ENCODE peak calls at places on chromosomes 4 and X, in seven cellular contexts. J, T, W, S, B, X and N are unnamed samples.

GRCh38 chr4:6965329-6965728 is 55.7 kb downstream of the TBC1D14 start:
- DNase-seq in B (no peak), S (no peak), J (no peak), X (no peak), W (no peak), T (no peak), N (no peak)

GRCh38 chr4:152014280-152014679 is 253.5 kb upstream of the GATB start:
- DNase-seq in X (no peak), W (no peak), J (no peak), B (no peak), T (no peak), S (no peak), N (no peak)

GRCh38 chr4:138839574-138839973 is 176.0 kb upstream of the NOCT start:
- DNase-seq in S (no peak), W (no peak), T (no peak), J (no peak), X (no peak), B (no peak), N (no peak)

GRCh38 chr4:35711127-35711526 is 533.2 kb downstream of the ARAP2 start:
- DNase-seq in J (no peak), X (no peak), T (no peak), S (no peak), B (no peak), W (no peak), N (no peak)

GRCh38 chr4:7194251-7195137 is 2.2 kb downstream of the SORCS2 start:
- DNase-seq in B (peak), S (no peak), W (peak), X (peak), J (no peak), T (peak), N (no peak)

GRCh38 chr4:136831553-136831952 is 700.7 kb downstream of the PCDH18 start:
- DNase-seq in X (no peak), W (peak), S (no peak), J (no peak), B (no peak), T (no peak), N (no peak)

GRCh38 chr4:129344058-129344457 is 248.1 kb downstream of the C4orf33 start:
- DNase-seq in S (no peak), W (peak), J (no peak), T (no peak), B (peak), X (peak), N (no peak)

GRCh38 chrX:51098046-51098445 is 187.5 kb downstream of the BMP15 start:
- DNase-seq in W (no peak), B (no peak), T (no peak), S (no peak), X (no peak), J (no peak), N (no peak)

GRCh38 chr4:62914758-62915157 is 1494.5 kb downstream of the TECRL start:
- DNase-seq in S (no peak), X (no peak), J (no peak), W (no peak), T (no peak), B (no peak), N (no peak)

GRCh38 chr4:125316391-125316780 is 1.6 kb downstream of the FAT4 start:
- DNase-seq in T (peak), B (no peak), S (peak), J (no peak), W (peak), X (peak), N (peak)

GRCh38 chr4:102623622-102624021 is 122.5 kb downstream of the NFKB1 start:
- DNase-seq in T (no peak), B (peak), W (peak), X (peak), S (no peak), J (peak), N (no peak)

GRCh38 chr4:78557841-78558240 is 6.3 kb downstream of the ANXA3 start:
- DNase-seq in B (no peak), X (no peak), W (no peak), J (no peak), S (no peak), T (no peak), N (no peak)

GRCh38 chr4:146469053-146469452 is 52.7 kb downstream of the SLC10A7 start:
- DNase-seq in S (no peak), T (no peak), B (no peak), W (no peak), X (no peak), J (no peak), N (no peak)

GRCh38 chrX:154836163-154836562 is 1.7 kb upstream of the SMIM9 start:
- DNase-seq in S (no peak), J (no peak), X (no peak), B (no peak), W (no peak), T (no peak), N (no peak)

GRCh38 chr4:65007841-65008439 is 598.7 kb upstream of the TECRL start:
- DNase-seq in J (no peak), T (no peak), B (peak), X (peak), W (peak), S (no peak), N (peak)

GRCh38 chrX:135384161-135384836 is 37.4 kb upstream of the SMIM10L2A start:
- DNase-seq in B (no peak), W (no peak), J (no peak), T (no peak), S (no peak), X (no peak), N (no peak)

GRCh38 chr4:84877051-84877833 is 89.2 kb downstream of the WDFY3 start:
- DNase-seq in S (no peak), X (no peak), W (peak), T (peak), B (no peak), J (no peak), N (no peak)

GRCh38 chr4:38804654-38805295 is at the start of gene TLR1:
- DNase-seq in B (peak), S (no peak), X (peak), T (no peak), W (peak), J (no peak), N (no peak)

GRCh38 chrX:133325422-133325821 is 89.9 kb downstream of the GPC4 start:
- DNase-seq in J (no peak), T (no peak), S (no peak), X (no peak), W (no peak), B (no peak), N (no peak)

GRCh38 chr4:36304138-36304681 is 22.8 kb downstream of the DTHD1 start:
- DNase-seq in B (no peak), W (no peak), J (no peak), S (no peak), X (no peak), T (no peak), N (no peak)

GRCh38 chrX:106957856-106958255 is 37.7 kb downstream of the CLDN2 start:
- DNase-seq in T (no peak), B (no peak), S (no peak), X (no peak), W (no peak), J (no peak), N (no peak)

GRCh38 chr4:61214680-61215079 is 14.6 kb downstream of the ADGRL3 start:
- DNase-seq in J (no peak), B (no peak), W (no peak), T (no peak), X (no peak), S (no peak), N (no peak)

GRCh38 chrX:153340111-153340510 is 6.2 kb downstream of the ZNF275 start:
- DNase-seq in W (no peak), T (no peak), S (no peak), J (no peak), X (no peak), B (no peak), N (no peak)

GRCh38 chr4:132709024-132709423 is 440.1 kb upstream of the PCDH10 start:
- DNase-seq in J (no peak), B (no peak), T (no peak), S (no peak), W (no peak), X (no peak), N (no peak)

GRCh38 chrX:153395613-153396319 is 5.4 kb downstream of the PNMA6E start:
- DNase-seq in W (no peak), S (no peak), B (no peak), X (no peak), J (no peak), T (no peak), N (no peak)

GRCh38 chr4:165203541-165204461 is 3.6 kb upstream of the KLHL2 start:
- DNase-seq in J (no peak), T (no peak), W (no peak), S (no peak), X (no peak), B (no peak), N (no peak)

GRCh38 chr4:101599620-101600019 is 190.9 kb upstream of the BANK1 start:
- DNase-seq in W (peak), S (no peak), X (no peak), J (no peak), B (no peak), T (no peak), N (no peak)

GRCh38 chr4:126627255-126627654 is 1005.5 kb upstream of the INTU start:
- DNase-seq in T (peak), J (no peak), S (no peak), W (peak), X (peak), B (no peak), N (no peak)

GRCh38 chrX:23570674-23571343 is 96.5 kb upstream of the PRDX4 start:
- DNase-seq in T (no peak), W (no peak), J (no peak), X (no peak), S (no peak), B (no peak), N (no peak)

GRCh38 chrX:526295-527224 is 104.0 kb upstream of the SHOX start:
- DNase-seq in X (no peak), J (no peak), T (no peak), S (no peak), B (no peak), W (no peak), N (no peak)

GRCh38 chrX:39935414-39936064 is 162.2 kb downstream of the BCOR start:
- DNase-seq in X (peak), J (no peak), B (no peak), T (no peak), S (no peak), W (no peak), N (no peak)
- TF ChIP-seq CTCF in X (no peak), J (no peak), B (no peak), T (no peak), S (no peak), W (no peak), N (no peak)

GRCh38 chrX:17359500-17359899 is 15.5 kb upstream of the NHS start:
- DNase-seq in S (no peak), T (no peak), X (no peak), B (no peak), J (no peak), W (peak), N (no peak)

GRCh38 chrX:17355976-17356375 is 19.0 kb upstream of the NHS start:
- DNase-seq in T (no peak), J (no peak), X (no peak), B (no peak), S (no peak), W (no peak), N (no peak)

DNA sequence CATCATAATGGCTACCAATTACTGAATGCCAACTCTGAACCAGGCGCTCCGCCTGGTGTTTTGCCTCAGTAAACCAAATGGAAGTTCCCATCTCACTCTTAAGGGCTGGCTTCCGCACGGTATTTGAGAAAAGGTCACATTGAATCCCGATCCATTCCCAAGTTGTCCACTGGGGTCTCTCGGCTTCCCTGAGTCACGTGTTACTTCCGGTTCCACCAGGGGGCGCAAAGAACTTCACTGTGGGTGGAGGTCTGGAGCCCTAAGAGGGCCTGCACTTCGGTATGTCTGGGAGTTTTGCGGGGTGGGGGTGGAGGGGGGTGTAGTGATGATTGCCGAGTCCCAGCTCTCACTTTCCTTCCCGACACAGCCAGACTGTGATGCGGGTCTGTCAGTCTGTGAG is 13.4 kb upstream of the NHS start:
- DNase-seq in B (peak), T (peak), J (no peak), S (no peak), W (no peak), X (peak), N (no peak)
- TF ChIP-seq CTCF in B (peak), T (peak), J (peak), S (peak), W (no peak), X (peak), N (peak)

DNA sequence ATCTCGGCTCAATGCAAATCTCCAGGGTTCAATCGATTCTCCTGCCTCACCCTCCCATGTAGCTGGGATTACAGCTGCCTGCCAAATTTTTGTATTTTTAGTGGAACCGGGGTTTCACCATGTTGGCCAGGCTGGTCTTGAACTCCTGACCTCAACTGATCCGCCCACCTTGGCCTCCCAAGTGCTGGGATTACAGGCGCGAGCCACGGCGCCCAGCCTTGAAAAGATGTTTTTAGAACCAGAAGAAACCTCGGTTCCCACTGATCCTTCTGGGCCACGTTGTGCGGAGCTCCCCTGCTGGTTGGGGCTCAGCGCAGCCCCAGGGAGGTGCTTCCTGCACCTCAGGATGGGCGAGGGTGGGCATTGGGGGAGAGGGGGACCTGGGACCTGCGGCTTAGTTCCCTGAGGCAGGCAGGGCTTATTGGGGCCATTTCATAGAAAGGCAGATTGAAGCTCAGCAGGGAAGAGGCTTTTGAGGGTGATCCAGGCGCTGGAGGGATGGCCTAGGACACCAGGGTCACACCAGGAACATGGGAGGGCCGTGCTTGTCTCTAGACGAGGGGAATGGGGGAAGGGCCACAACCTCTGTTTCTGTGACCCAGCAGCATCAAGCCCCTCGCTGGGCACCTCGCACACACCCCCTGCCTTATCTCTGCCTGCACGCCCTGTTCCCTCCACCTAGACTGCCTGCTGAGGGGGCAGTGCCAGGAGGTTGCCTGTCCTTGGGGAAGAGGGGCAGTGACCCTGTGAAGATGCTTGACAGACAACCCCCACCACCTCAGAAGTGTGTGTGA is 6.3 kb upstream of the ADD1 start:
- DNase-seq in W (no peak), B (no peak), X (peak), T (no peak), S (no peak), J (no peak), N (no peak)
- TF ChIP-seq CTCF in W (no peak), B (no peak), X (no peak), T (no peak), S (no peak), J (no peak), N (no peak)

DNA sequence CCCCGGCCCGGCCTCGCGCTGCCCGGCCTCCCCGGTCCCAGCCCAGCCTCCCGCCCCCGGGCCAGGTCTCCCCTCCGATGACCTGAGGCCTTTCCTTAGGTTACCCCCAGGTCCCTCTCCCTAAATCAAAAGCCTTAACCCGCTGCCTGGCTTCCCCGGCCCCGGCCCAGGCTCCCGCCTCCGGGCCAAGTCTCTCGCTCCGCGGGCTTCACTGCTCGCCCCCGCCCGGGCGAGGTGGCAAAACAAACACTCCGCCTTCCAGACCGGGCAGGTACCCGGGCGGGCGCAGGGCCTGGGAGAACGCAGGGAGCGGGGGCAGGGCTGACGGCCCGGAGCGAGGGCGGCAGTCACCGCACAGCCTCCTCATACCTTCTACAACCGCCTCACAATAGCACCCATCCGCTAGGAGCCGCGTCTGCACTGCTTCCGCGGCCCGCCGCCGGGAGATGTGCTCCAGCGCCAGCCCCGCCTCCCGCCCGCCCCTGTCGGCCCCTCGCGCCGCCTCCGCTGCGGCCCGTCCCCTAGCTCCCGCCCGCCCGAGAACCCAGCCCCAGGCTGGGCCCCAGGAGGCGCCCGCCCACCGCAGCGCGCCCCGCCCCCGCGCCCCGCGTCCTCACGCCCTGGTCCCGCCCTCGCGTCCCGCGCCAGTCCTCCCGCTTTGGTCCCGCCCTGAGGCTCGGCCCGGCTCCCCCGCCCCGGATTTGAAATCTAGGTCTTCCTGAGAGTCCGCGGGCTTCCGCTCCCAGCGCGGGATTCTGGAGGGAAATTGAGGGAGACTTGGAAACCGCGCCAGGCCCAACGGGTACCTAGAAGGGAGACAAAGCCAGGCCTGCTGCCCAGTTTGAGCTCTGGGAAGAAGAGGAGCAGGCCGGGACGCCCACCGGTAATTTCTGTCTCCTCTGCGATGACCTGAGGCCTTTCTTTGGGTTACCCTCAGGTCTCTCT is at the start of the genes CASP3 and PRIMPOL:
- DNase-seq in J (peak), X (peak), T (peak), B (peak), W (peak), S (peak), N (peak)
- TF ChIP-seq CTCF in J (peak), X (peak), T (no peak), B (peak), W (peak), S (peak), N (peak)